ENCODE peak calls at places on chromosomes 12 and 14, in eight cellular contexts. A is Daoy, K is HL-60, R is left cardiac atrium, M is dermis microvascular lymphatic vessel endothelial cell, I is breast epithelium, F is putamen, T is ELR. N is an unnamed sample.

GRCh38 chr14:50001146-50001998 is 108.5 kb downstream of the ARF6 start:
- DNase-seq in A (peak), K (no peak), R (peak), M (no peak), I (peak), F (no peak), T (peak), N (peak)

GRCh38 chr12:130780325-130780724 is 58.7 kb downstream of the STX2 start:
- DNase-seq in A (no peak), K (no peak), R (no peak), M (no peak), I (no peak), F (no peak), T (no peak), N (no peak)

GRCh38 chr14:71551291-71551955 is 380.8 kb upstream of the RGS6 start:
- DNase-seq in A (no peak), K (no peak), R (no peak), M (no peak), I (no peak), F (no peak), T (peak), N (no peak)

GRCh38 chr14:68653754-68654153 is 139.1 kb downstream of the ZFP36L1 start:
- DNase-seq in A (no peak), K (no peak), R (no peak), M (no peak), I (peak), F (no peak), T (no peak), N (no peak)

GRCh38 chr14:70280931-70281330 is 78.6 kb downstream of the COX16 start:
- DNase-seq in A (no peak), K (no peak), R (no peak), M (no peak), I (no peak), F (no peak), T (no peak), N (no peak)

GRCh38 chr12:132726386-132726785 is 15.7 kb downstream of the PGAM5 start:
- DNase-seq in A (no peak), K (no peak), R (no peak), M (no peak), I (no peak), F (peak), T (no peak), N (no peak)

GRCh38 chr12:70292017-70292776 is 49.0 kb downstream of the CNOT2 start:
- DNase-seq in A (no peak), K (no peak), R (no peak), M (no peak), I (no peak), F (no peak), T (no peak), N (no peak)

GRCh38 chr14:50021261-50021660 is 95.1 kb downstream of the VCPKMT start:
- DNase-seq in A (no peak), K (no peak), R (no peak), M (no peak), I (no peak), F (no peak), T (no peak), N (no peak)

GRCh38 chr12:31682136-31682962 is 22.9 kb downstream of the ETFBKMT start:
- DNase-seq in A (peak), K (peak), R (peak), M (peak), I (peak), F (no peak), T (peak), N (peak)

GRCh38 chr12:9347328-9348127 is 139.3 kb upstream of the PZP start:
- DNase-seq in A (no peak), K (no peak), R (no peak), M (no peak), I (no peak), F (no peak), T (peak), N (no peak)

GRCh38 chr14:51236314-51236713 is 3.7 kb upstream of the TMX1 start:
- DNase-seq in A (peak), K (peak), R (no peak), M (no peak), I (no peak), F (no peak), T (peak), N (no peak)

GRCh38 chr12:32532951-32533350 is 133.6 kb downstream of the FGD4 start:
- DNase-seq in A (no peak), K (no peak), R (no peak), M (no peak), I (no peak), F (no peak), T (no peak), N (no peak)

GRCh38 chr14:85943187-85943586 is 413.2 kb downstream of the FLRT2 start:
- DNase-seq in A (no peak), K (no peak), R (no peak), M (no peak), I (no peak), F (no peak), T (no peak), N (no peak)

GRCh38 chr12:100017056-100017455 is 32.3 kb upstream of the ANKS1B start:
- DNase-seq in A (peak), K (no peak), R (no peak), M (no peak), I (no peak), F (no peak), T (no peak), N (no peak)

GRCh38 chr12:25423355-25423754 is 129.7 kb downstream of the LMNTD1 start:
- DNase-seq in A (no peak), K (no peak), R (peak), M (no peak), I (no peak), F (no peak), T (no peak), N (no peak)

GRCh38 chr12:98838282-98838681 is 193.2 kb downstream of the APAF1 start:
- DNase-seq in A (peak), K (no peak), R (no peak), M (no peak), I (no peak), F (no peak), T (peak), N (no peak)

GRCh38 chr12:108483213-108483920 is 31.7 kb upstream of the FICD start:
- DNase-seq in A (no peak), K (no peak), R (no peak), M (no peak), I (peak), F (no peak), T (peak), N (no peak)

GRCh38 chr12:48966177-48966890 is 5.2 kb downstream of the WNT10B start:
- DNase-seq in A (no peak), K (no peak), R (no peak), M (no peak), I (no peak), F (no peak), T (no peak), N (no peak)

GRCh38 chr14:75134644-75135043 is 7.8 kb upstream of the NEK9 start:
- DNase-seq in A (no peak), K (no peak), R (no peak), M (no peak), I (no peak), F (no peak), T (no peak), N (no peak)

GRCh38 chr12:51639361-51639760 is 48.3 kb downstream of the SCN8A start:
- DNase-seq in A (no peak), K (no peak), R (no peak), M (no peak), I (no peak), F (no peak), T (peak), N (no peak)

GRCh38 chr14:60179296-60179924 is 14.2 kb upstream of the DHRS7 start:
- DNase-seq in A (no peak), K (no peak), R (no peak), M (no peak), I (no peak), F (no peak), T (peak), N (no peak)

GRCh38 chr14:94284221-94284620 is 8.8 kb downstream of the SERPINA10 start:
- DNase-seq in A (no peak), K (no peak), R (no peak), M (no peak), I (no peak), F (no peak), T (no peak), N (no peak)

GRCh38 chr14:70121521-70121920 is 67.2 kb downstream of the SLC8A3 start:
- DNase-seq in A (no peak), K (no peak), R (no peak), M (no peak), I (no peak), F (no peak), T (no peak), N (no peak)

GRCh38 chr12:130764073-130764472 is 48.0 kb upstream of the RIMBP2 start:
- DNase-seq in A (peak), K (no peak), R (no peak), M (no peak), I (no peak), F (no peak), T (peak), N (no peak)

GRCh38 chr12:29562167-29562776 is 64.8 kb upstream of the OVCH1 start:
- DNase-seq in A (peak), K (no peak), R (peak), M (peak), I (no peak), F (no peak), T (no peak), N (no peak)

GRCh38 chr12:132730353-132730752 is 19.7 kb downstream of the PGAM5 start:
- DNase-seq in A (no peak), K (no peak), R (no peak), M (no peak), I (no peak), F (no peak), T (no peak), N (no peak)

GRCh38 chr14:25049127-25049558 is 804 bp downstream of the STXBP6 start:
- DNase-seq in A (peak), K (no peak), R (peak), M (no peak), I (no peak), F (no peak), T (no peak), N (no peak)

GRCh38 chr14:100902295-100902694 is 1.2 kb downstream of the RTL1 start:
- DNase-seq in A (peak), K (no peak), R (no peak), M (no peak), I (no peak), F (no peak), T (no peak), N (no peak)

GRCh38 chr12:107402041-107403022 is 283.3 kb upstream of the PWP1 start:
- DNase-seq in A (peak), K (peak), R (peak), M (peak), I (peak), F (no peak), T (peak), N (peak)

GRCh38 chr12:122067966-122068365 is 10.6 kb upstream of the MLXIP start:
- DNase-seq in A (peak), K (no peak), R (peak), M (no peak), I (no peak), F (no peak), T (peak), N (no peak)

GRCh38 chr12:53047221-53048032 is 2.4 kb upstream of the TNS2 start:
- DNase-seq in A (peak), K (peak), R (peak), M (no peak), I (peak), F (peak), T (peak), N (no peak)

GRCh38 chr14:106843376-106843775 is 1317.0 kb downstream of the TMEM121 start:
- DNase-seq in A (no peak), K (no peak), R (no peak), M (no peak), I (no peak), F (no peak), T (no peak), N (no peak)

GRCh38 chr14:20675669-20676068 is 8.7 kb upstream of the RNASE4 start:
- DNase-seq in A (no peak), K (no peak), R (no peak), M (no peak), I (no peak), F (no peak), T (no peak), N (no peak)

GRCh38 chr12:48197549-48197966 is 5.5 kb downstream of the OR10AD1 start:
- DNase-seq in A (peak), K (no peak), R (no peak), M (no peak), I (no peak), F (peak), T (peak), N (peak)

GRCh38 chr12:65965358-65965757 is 141.1 kb downstream of the HMGA2 start:
- DNase-seq in A (peak), K (no peak), R (no peak), M (no peak), I (no peak), F (no peak), T (peak), N (no peak)

GRCh38 chr12:50776749-50777728 is 13.1 kb downstream of the ATF1 start:
- DNase-seq in A (no peak), K (no peak), R (no peak), M (no peak), I (no peak), F (no peak), T (no peak), N (no peak)

GRCh38 chr12:9674226-9674590 is 4.7 kb downstream of the CLEC2D start:
- DNase-seq in A (no peak), K (no peak), R (no peak), M (no peak), I (no peak), F (no peak), T (no peak), N (no peak)

GRCh38 chr12:78149459-78149858 is 318.8 kb downstream of the NAV3 start:
- DNase-seq in A (no peak), K (no peak), R (no peak), M (no peak), I (no peak), F (no peak), T (no peak), N (no peak)

GRCh38 chr12:32043928-32044549 is 62.6 kb upstream of the BICD1 start:
- DNase-seq in A (no peak), K (no peak), R (no peak), M (no peak), I (no peak), F (no peak), T (peak), N (no peak)